ENCODE peak calls at places on chromosomes 13 and 19, in seven cellular contexts. P is CD4-positive, alpha-beta T cell; B is GDM1; G is renal cortical epithelial cell; E is iris pigment epithelial cell; U is T-helper 2 cell; F is CD8-positive, alpha-beta T cell. S is an unnamed sample.

GRCh38 chr19:41697198-41697855 is 9.3 kb upstream of the CEACAM7 start:
- DNase-seq in B (no peak), F (no peak), G (no peak), U (no peak), P (no peak), E (no peak), S (peak; percentile 14)

GRCh38 chr19:56748443-56748842 is 76.9 kb upstream of the ZNF835 start:
- DNase-seq in B (no peak), G (no peak), U (no peak), F (no peak), E (peak; percentile 12), P (no peak), S (no peak)

GRCh38 chr19:14182481-14182880 is 23.5 kb downstream of the ADGRL1 start:
- DNase-seq in F (no peak), P (no peak), E (no peak), B (no peak), U (no peak), G (no peak), S (no peak)

GRCh38 chr19:52170863-52171320 is 529 bp downstream of the ZNF836 start:
- DNase-seq in E (no peak), P (no peak), B (no peak), G (no peak), U (no peak), F (no peak), S (peak; percentile 39)

GRCh38 chr19:35266904-35267817 is 1.6 kb upstream of the USF2 start:
- DNase-seq in P (peak; percentile 40), G (no peak), E (peak; percentile 31), F (peak; percentile 42), B (no peak), U (no peak), S (peak; percentile 60)

GRCh38 chr19:31351212-31352193 is 2.3 kb upstream of the TSHZ3 start:
- DNase-seq in U (no peak), F (no peak), E (peak; percentile 79), G (peak; percentile 8), B (no peak), P (no peak), S (no peak)

GRCh38 chr13:110342474-110342873 is 35.4 kb downstream of the COL4A2 start:
- DNase-seq in P (no peak), G (no peak), E (no peak), F (no peak), U (no peak), B (no peak), S (no peak)

GRCh38 chr19:677201-677600 is 1.0 kb downstream of the FSTL3 start:
- DNase-seq in F (peak; percentile 17), P (no peak), B (no peak), U (no peak), G (peak; percentile 70), E (peak; percentile 88), S (no peak)

GRCh38 chr19:1098177-1099051 is 3.2 kb upstream of the POLR2E start:
- DNase-seq in F (no peak), E (no peak), U (no peak), G (peak; percentile 50), P (no peak), B (no peak), S (no peak)

GRCh38 chr19:45782162-45782623 is at the start of gene DMPK:
- DNase-seq in P (no peak), E (no peak), U (no peak), B (no peak), F (no peak), G (no peak), S (no peak)

GRCh38 chr19:2477141-2477710 is 1.3 kb downstream of the GADD45B start:
- DNase-seq in E (peak; percentile 51), P (peak; percentile 18), F (no peak), B (no peak), U (no peak), G (no peak), S (peak; percentile 52)

GRCh38 chr13:74218291-74218690 is 84.1 kb upstream of the KLF12 start:
- DNase-seq in E (no peak), U (no peak), F (no peak), B (no peak), P (no peak), G (no peak), S (no peak)

GRCh38 chr19:39083983-39084731 is at the start of gene ACP7:
- DNase-seq in P (peak; percentile 7), F (peak; percentile 29), B (no peak), U (no peak), G (no peak), E (no peak), S (no peak)

GRCh38 chr13:113863511-113864302 is at the start of gene GAS6:
- DNase-seq in G (no peak), E (peak; percentile 50), U (no peak), F (no peak), B (no peak), P (no peak), S (peak; percentile 34)

GRCh38 chr19:54403054-54403453 is 12.2 kb upstream of the TTYH1 start:
- DNase-seq in E (no peak), P (no peak), B (no peak), U (no peak), F (no peak), G (no peak), S (no peak)

GRCh38 chr13:45370922-45371406 is 30.0 kb upstream of the TPT1 start:
- DNase-seq in E (peak; percentile 65), F (peak; percentile 42), P (peak; percentile 40), U (peak; percentile 20), G (peak; percentile 72), B (peak; percentile 21), S (peak; percentile 61)

GRCh38 chr13:22161871-22162270 is 491.0 kb downstream of the FGF9 start:
- DNase-seq in G (no peak), P (no peak), B (no peak), F (no peak), U (peak; percentile 2), E (no peak), S (no peak)

GRCh38 chr19:32828643-32829344 is 40.8 kb downstream of the SLC7A9 start:
- DNase-seq in G (no peak), F (no peak), U (no peak), B (no peak), E (no peak), P (no peak), S (no peak)

GRCh38 chr19:35013820-35014754 is 14.0 kb downstream of the GRAMD1A start:
- DNase-seq in E (no peak), B (peak; percentile 28), U (peak; percentile 78), P (peak; percentile 67), G (no peak), F (peak; percentile 85), S (peak; percentile 57)

GRCh38 chr19:56597696-56598095 is 2.6 kb downstream of the ZNF71 start:
- DNase-seq in E (peak; percentile 25), F (no peak), U (no peak), P (no peak), B (no peak), G (no peak), S (no peak)

GRCh38 chr19:46015961-46016425 is 6.9 kb downstream of the PGLYRP1 start:
- DNase-seq in P (no peak), B (no peak), G (no peak), U (peak; percentile 28), F (peak; percentile 52), E (no peak), S (no peak)

GRCh38 chr19:2014731-2015610 is 543 bp downstream of the BTBD2 start:
- DNase-seq in B (no peak), G (no peak), U (no peak), P (no peak), F (no peak), E (no peak), S (peak; percentile 50)

GRCh38 chr13:108218044-108218974 is at the start of gene ABHD13:
- DNase-seq in F (peak; percentile 92), G (peak; percentile 58), U (peak; percentile 91), E (peak; percentile 85), P (peak; percentile 83), B (peak; percentile 93), S (peak; percentile 90)

GRCh38 chr19:718251-719024 is 9.7 kb downstream of the PALM start:
- DNase-seq in B (no peak), P (no peak), U (no peak), G (no peak), E (no peak), F (no peak), S (no peak)

GRCh38 chr13:45807520-45808099 is 43.9 kb downstream of the SIAH3 start:
- DNase-seq in G (peak; percentile 79), P (peak; percentile 4), E (peak; percentile 39), U (no peak), F (peak; percentile 34), B (peak; percentile 43), S (no peak)

GRCh38 chr19:10855879-10856522 is 7.8 kb downstream of the C19orf38 start:
- DNase-seq in P (no peak), F (no peak), B (no peak), E (no peak), G (no peak), U (no peak), S (no peak)

GRCh38 chr19:12720851-12721655 is 2.7 kb downstream of the TNPO2 start:
- DNase-seq in B (no peak), E (peak; percentile 42), U (no peak), G (no peak), F (no peak), P (no peak), S (no peak)

GRCh38 chr19:28334419-28334818 is 878.5 kb downstream of the UQCRFS1 start:
- DNase-seq in E (no peak), B (no peak), P (no peak), G (peak; percentile 15), U (no peak), F (no peak), S (no peak)

GRCh38 chr13:39811051-39811450 is 155.6 kb downstream of the COG6 start:
- DNase-seq in P (no peak), B (peak; percentile 91), G (no peak), U (no peak), F (no peak), E (no peak), S (no peak)

GRCh38 chr19:45331411-45331810 is 8.7 kb upstream of the CKM start:
- DNase-seq in E (no peak), B (no peak), G (no peak), P (no peak), F (no peak), U (no peak), S (no peak)

S was measured in activated CD4-positive, CD25-positive, alpha-beta regulatory T cell treated with anti-CD3 and anti-CD28 coated beads, Interleukin-2, amount 50 U/mL, for 72 hours.